ENCODE peak calls at places on chromosome 10, in six cellular contexts. One of them, this sample, is unnamed.

GRCh38 chr10:97341416-97341815 is 6.9 kb upstream of the FRAT2 start:
- DNase-seq in AG04450: no peak
- DNase-seq in A549: no peak
- DNase-seq in Panc1: no peak
- DNase-seq in endodermal cell: no peak
- DNase-seq in neural progenitor cell: no peak
- DNase-seq in this sample: no peak

GRCh38 chr10:123349203-123349602 is 195.0 kb downstream of the BUB3 start:
- DNase-seq in AG04450: no peak
- DNase-seq in A549: no peak
- DNase-seq in Panc1: no peak
- DNase-seq in endodermal cell: no peak
- DNase-seq in neural progenitor cell: no peak
- DNase-seq in this sample: no peak

GRCh38 chr10:29344073-29344820 is 55.4 kb downstream of the LYZL1 start:
- DNase-seq in AG04450: no peak
- DNase-seq in A549: no peak
- DNase-seq in Panc1: no peak
- DNase-seq in endodermal cell: no peak
- DNase-seq in neural progenitor cell: peak
- DNase-seq in this sample: no peak

GRCh38 chr10:126199221-126199998 is 188.9 kb downstream of the ADAM12 start:
- DNase-seq in AG04450: peak
- DNase-seq in A549: peak
- DNase-seq in Panc1: no peak
- DNase-seq in endodermal cell: no peak
- DNase-seq in neural progenitor cell: no peak
- DNase-seq in this sample: no peak

GRCh38 chr10:80196270-80196949 is 8.9 kb downstream of the ANXA11 start:
- DNase-seq in AG04450: no peak
- DNase-seq in A549: no peak
- DNase-seq in Panc1: no peak
- DNase-seq in endodermal cell: peak
- DNase-seq in neural progenitor cell: no peak
- DNase-seq in this sample: peak

GRCh38 chr10:45034301-45034700 is 33.6 kb downstream of the ZNF22 start:
- DNase-seq in AG04450: no peak
- DNase-seq in A549: no peak
- DNase-seq in Panc1: no peak
- DNase-seq in endodermal cell: no peak
- DNase-seq in neural progenitor cell: no peak
- DNase-seq in this sample: no peak

GRCh38 chr10:8033812-8034665 is 20.4 kb upstream of the GATA3 start:
- DNase-seq in AG04450: no peak
- DNase-seq in A549: no peak
- DNase-seq in Panc1: no peak
- DNase-seq in endodermal cell: peak
- DNase-seq in neural progenitor cell: peak
- DNase-seq in this sample: no peak

GRCh38 chr10:121709674-121710073 is 111.4 kb upstream of the FGFR2 start:
- DNase-seq in AG04450: no peak
- DNase-seq in A549: no peak
- DNase-seq in Panc1: no peak
- DNase-seq in endodermal cell: no peak
- DNase-seq in neural progenitor cell: no peak
- DNase-seq in this sample: no peak

GRCh38 chr10:103442031-103442461 is 10.1 kb downstream of the CALHM2 start:
- DNase-seq in AG04450: no peak
- DNase-seq in A549: no peak
- DNase-seq in Panc1: no peak
- DNase-seq in endodermal cell: no peak
- DNase-seq in neural progenitor cell: no peak
- DNase-seq in this sample: no peak

GRCh38 chr10:93222211-93222754 is 148.6 kb downstream of the CYP26A1 start:
- DNase-seq in AG04450: no peak
- DNase-seq in A549: no peak
- DNase-seq in Panc1: no peak
- DNase-seq in endodermal cell: no peak
- DNase-seq in neural progenitor cell: no peak
- DNase-seq in this sample: no peak

GRCh38 chr10:122462533-122463465 is 1.4 kb downstream of the HTRA1 start:
- DNase-seq in AG04450: no peak
- DNase-seq in A549: no peak
- DNase-seq in Panc1: no peak
- DNase-seq in endodermal cell: no peak
- DNase-seq in neural progenitor cell: peak
- DNase-seq in this sample: no peak

GRCh38 chr10:11587860-11588259 is 23.6 kb downstream of the USP6NL start:
- DNase-seq in AG04450: no peak
- DNase-seq in A549: no peak
- DNase-seq in Panc1: no peak
- DNase-seq in endodermal cell: no peak
- DNase-seq in neural progenitor cell: no peak
- DNase-seq in this sample: no peak

GRCh38 chr10:789831-790701 is 100.6 kb upstream of the DIP2C start:
- DNase-seq in AG04450: no peak
- DNase-seq in A549: no peak
- DNase-seq in Panc1: no peak
- DNase-seq in endodermal cell: peak
- DNase-seq in neural progenitor cell: peak
- DNase-seq in this sample: no peak

GRCh38 chr10:62514079-62514693 is 140.0 kb downstream of the ZNF365 start:
- DNase-seq in AG04450: no peak
- DNase-seq in A549: no peak
- DNase-seq in Panc1: no peak
- DNase-seq in endodermal cell: peak
- DNase-seq in neural progenitor cell: no peak
- DNase-seq in this sample: no peak

GRCh38 chr10:80413152-80413996 is 5.0 kb downstream of the PRXL2A start:
- DNase-seq in AG04450: no peak
- DNase-seq in A549: no peak
- DNase-seq in Panc1: no peak
- DNase-seq in endodermal cell: no peak
- DNase-seq in neural progenitor cell: no peak
- DNase-seq in this sample: no peak

GRCh38 chr10:47094126-47094525 is 182.9 kb downstream of the PTPN20 start:
- DNase-seq in AG04450: no peak
- DNase-seq in A549: no peak
- DNase-seq in Panc1: no peak
- DNase-seq in endodermal cell: no peak
- DNase-seq in neural progenitor cell: no peak
- DNase-seq in this sample: no peak

GRCh38 chr10:105041956-105042355 is 400.9 kb downstream of the SORCS3 start:
- DNase-seq in AG04450: no peak
- DNase-seq in A549: no peak
- DNase-seq in Panc1: no peak
- DNase-seq in endodermal cell: no peak
- DNase-seq in neural progenitor cell: no peak
- DNase-seq in this sample: no peak

GRCh38 chr10:125160856-125161569 is 650 bp upstream of the CTBP2 start:
- DNase-seq in AG04450: peak
- DNase-seq in A549: peak
- DNase-seq in Panc1: no peak
- DNase-seq in endodermal cell: peak
- DNase-seq in neural progenitor cell: peak
- DNase-seq in this sample: peak

GRCh38 chr10:46328853-46329689 is 42.3 kb downstream of the ANTXRL start:
- DNase-seq in AG04450: no peak
- DNase-seq in A549: no peak
- DNase-seq in Panc1: no peak
- DNase-seq in endodermal cell: no peak
- DNase-seq in neural progenitor cell: no peak
- DNase-seq in this sample: no peak

GRCh38 chr10:114271779-114272167 is 32.7 kb downstream of the VWA2 start:
- DNase-seq in AG04450: peak
- DNase-seq in A549: peak
- DNase-seq in Panc1: peak
- DNase-seq in endodermal cell: no peak
- DNase-seq in neural progenitor cell: no peak
- DNase-seq in this sample: no peak

GRCh38 chr10:131213651-131214505 is 97.6 kb downstream of the TCERG1L start:
- DNase-seq in AG04450: no peak
- DNase-seq in A549: no peak
- DNase-seq in Panc1: no peak
- DNase-seq in endodermal cell: peak
- DNase-seq in neural progenitor cell: no peak
- DNase-seq in this sample: no peak

GRCh38 chr10:31147220-31147608 is 115.5 kb upstream of the ZNF438 start:
- DNase-seq in AG04450: peak
- DNase-seq in A549: peak
- DNase-seq in Panc1: no peak
- DNase-seq in endodermal cell: no peak
- DNase-seq in neural progenitor cell: no peak
- DNase-seq in this sample: no peak

GRCh38 chr10:5943536-5943935 is 33.8 kb downstream of the IL15RA start:
- DNase-seq in AG04450: no peak
- DNase-seq in A549: no peak
- DNase-seq in Panc1: no peak
- DNase-seq in endodermal cell: peak
- DNase-seq in neural progenitor cell: peak
- DNase-seq in this sample: no peak

GRCh38 chr10:43110318-43111071 is 27.8 kb upstream of the CSGALNACT2 start:
- DNase-seq in AG04450: no peak
- DNase-seq in A549: no peak
- DNase-seq in Panc1: no peak
- DNase-seq in endodermal cell: no peak
- DNase-seq in neural progenitor cell: no peak
- DNase-seq in this sample: no peak

GRCh38 chr10:119769886-119770285 is 44.0 kb downstream of the INPP5F start:
- DNase-seq in AG04450: no peak
- DNase-seq in A549: no peak
- DNase-seq in Panc1: no peak
- DNase-seq in endodermal cell: no peak
- DNase-seq in neural progenitor cell: no peak
- DNase-seq in this sample: no peak

GRCh38 chr10:133258818-133259602 is 17.7 kb downstream of the ADAM8 start:
- DNase-seq in AG04450: peak
- DNase-seq in A549: peak
- DNase-seq in Panc1: peak
- DNase-seq in endodermal cell: no peak
- DNase-seq in neural progenitor cell: no peak
- DNase-seq in this sample: no peak

GRCh38 chr10:6195891-6196290 is 6.8 kb upstream of the PFKFB3 start:
- DNase-seq in AG04450: no peak
- DNase-seq in A549: no peak
- DNase-seq in Panc1: no peak
- DNase-seq in endodermal cell: no peak
- DNase-seq in neural progenitor cell: no peak
- DNase-seq in this sample: no peak

GRCh38 chr10:43252166-43252784 is 14.6 kb downstream of the RASGEF1A start:
- DNase-seq in AG04450: no peak
- DNase-seq in A549: no peak
- DNase-seq in Panc1: no peak
- DNase-seq in endodermal cell: peak
- DNase-seq in neural progenitor cell: no peak
- DNase-seq in this sample: no peak

GRCh38 chr10:57336865-57337264 is 930.8 kb downstream of the IPMK start:
- DNase-seq in AG04450: no peak
- DNase-seq in A549: no peak
- DNase-seq in Panc1: no peak
- DNase-seq in endodermal cell: no peak
- DNase-seq in neural progenitor cell: no peak
- DNase-seq in this sample: no peak

DNA sequence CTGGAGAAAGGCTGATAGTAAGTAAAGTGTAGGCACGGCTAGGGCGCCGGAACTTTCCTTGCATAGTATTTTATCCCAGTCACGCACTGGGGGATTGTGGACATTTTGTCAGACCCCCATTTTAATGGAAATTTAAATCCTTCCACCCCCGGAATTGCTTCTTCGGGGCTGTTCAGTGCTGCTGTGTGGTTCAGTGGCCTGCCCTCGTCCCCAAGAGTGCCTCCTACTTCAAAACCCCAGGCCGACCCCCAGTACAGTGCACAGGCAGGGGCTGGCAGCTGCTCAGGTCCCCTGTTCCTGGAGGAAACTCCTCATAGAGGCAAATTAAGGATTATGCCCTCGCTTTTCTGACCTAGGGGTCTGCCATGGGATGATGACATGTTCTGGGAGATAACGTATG is 94.4 kb downstream of the PTPRE start:
- DNase-seq in AG04450: no peak
- DNase-seq in A549: no peak
- DNase-seq in Panc1: no peak
- DNase-seq in endodermal cell: no peak
- DNase-seq in neural progenitor cell: no peak
- DNase-seq in this sample: no peak
- TF ChIP-seq CTCF in AG04450: no peak
- TF ChIP-seq CTCF in A549: no peak
- TF ChIP-seq CTCF in Panc1: no peak
- TF ChIP-seq CTCF in endodermal cell: no peak
- TF ChIP-seq CTCF in neural progenitor cell: no peak
- TF ChIP-seq CTCF in this sample: no peak

GRCh38 chr10:69934768-69935167 is 117.9 kb upstream of the MACROH2A2 start:
- DNase-seq in AG04450: no peak
- DNase-seq in A549: no peak
- DNase-seq in Panc1: no peak
- DNase-seq in endodermal cell: no peak
- DNase-seq in neural progenitor cell: no peak
- DNase-seq in this sample: no peak
- TF ChIP-seq CTCF in AG04450: peak
- TF ChIP-seq CTCF in A549: no peak
- TF ChIP-seq CTCF in Panc1: no peak
- TF ChIP-seq CTCF in endodermal cell: peak
- TF ChIP-seq CTCF in neural progenitor cell: peak
- TF ChIP-seq CTCF in this sample: no peak

DNA sequence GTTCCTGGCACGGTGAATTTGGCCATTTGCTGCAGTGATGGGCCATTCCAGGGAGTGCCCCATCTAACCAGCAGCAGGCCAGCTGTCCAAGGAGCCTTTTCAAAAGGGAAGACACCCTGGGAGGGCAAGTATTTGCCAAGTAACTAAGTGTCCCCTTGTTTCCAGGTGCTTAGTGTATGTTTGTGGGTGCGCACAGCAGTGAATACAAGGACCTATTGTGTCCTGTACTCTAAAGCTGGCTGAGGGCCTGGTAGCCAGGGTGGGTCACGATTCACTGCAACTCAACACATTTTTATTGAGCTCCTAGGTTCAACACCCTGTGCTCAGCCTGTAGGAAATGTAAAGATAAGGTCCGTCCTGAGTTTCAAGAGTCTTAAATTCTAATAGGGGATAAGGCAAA is 348.8 kb downstream of the RNLS start:
- DNase-seq in AG04450: no peak
- DNase-seq in A549: no peak
- DNase-seq in Panc1: no peak
- DNase-seq in endodermal cell: no peak
- DNase-seq in neural progenitor cell: peak
- DNase-seq in this sample: no peak
- TF ChIP-seq CTCF in AG04450: no peak
- TF ChIP-seq CTCF in A549: no peak
- TF ChIP-seq CTCF in Panc1: no peak
- TF ChIP-seq CTCF in endodermal cell: no peak
- TF ChIP-seq CTCF in neural progenitor cell: no peak
- TF ChIP-seq CTCF in this sample: no peak

DNA sequence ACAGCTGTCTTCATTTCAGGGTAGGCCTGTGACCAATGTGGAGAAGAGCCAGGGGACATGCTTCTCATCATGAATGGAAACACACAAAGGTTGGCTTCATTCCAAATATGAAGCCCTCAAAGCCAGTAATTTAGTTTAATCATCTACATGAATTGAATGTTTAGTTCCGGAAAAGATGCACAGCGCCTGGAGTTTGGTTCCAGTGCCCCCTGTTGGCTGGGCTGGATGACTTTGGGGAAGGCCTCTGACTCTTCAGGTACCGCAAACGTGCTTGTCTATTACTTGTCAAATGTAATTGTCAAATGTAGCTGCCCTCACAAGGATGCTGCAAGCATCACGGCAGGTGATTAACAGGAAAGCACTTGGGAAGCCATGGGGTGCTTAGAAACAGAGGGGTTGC is 130.7 kb downstream of the ADRA2A start:
- DNase-seq in AG04450: no peak
- DNase-seq in A549: no peak
- DNase-seq in Panc1: no peak
- DNase-seq in endodermal cell: peak
- DNase-seq in neural progenitor cell: peak
- DNase-seq in this sample: peak
- TF ChIP-seq CTCF in AG04450: peak
- TF ChIP-seq CTCF in A549: no peak
- TF ChIP-seq CTCF in Panc1: peak
- TF ChIP-seq CTCF in endodermal cell: peak
- TF ChIP-seq CTCF in neural progenitor cell: peak
- TF ChIP-seq CTCF in this sample: no peak

This sample was measured in GM20000.